ENCODE peak calls at places on chromosomes 12 and 14, in four cellular contexts. I is IMR-90, W is psoas muscle, V is left lung. K is an unnamed sample.

GRCh38 chr14:75399819-75400678 is 27.8 kb upstream of the JDP2 start:
- DNase-seq in I (no peak), W (peak; percentile 96), V (peak; percentile 91), K (peak; percentile 86)

GRCh38 chr14:66595394-66595793 is 87.4 kb downstream of the GPHN start:
- DNase-seq in I (no peak), W (no peak), V (peak; percentile 31), K (no peak)

GRCh38 chr12:113299619-113300237 is 35.2 kb downstream of the SLC8B1 start:
- DNase-seq in I (peak; percentile 73), W (peak; percentile 78), V (peak; percentile 91), K (peak; percentile 70)

GRCh38 chr12:58601529-58601928 is 318.8 kb downstream of the LRIG3 start:
- DNase-seq in I (no peak), W (no peak), V (no peak), K (no peak)

GRCh38 chr14:34220921-34221320 is 241.1 kb downstream of the SPTSSA start:
- DNase-seq in I (no peak), W (no peak), V (no peak), K (no peak)

GRCh38 chr12:15336772-15337553 is 14.7 kb downstream of the PTPRO start:
- DNase-seq in I (peak; percentile 53), W (no peak), V (no peak), K (no peak)

GRCh38 chr12:47828967-47829482 is 9.3 kb upstream of the HDAC7 start:
- DNase-seq in I (peak; percentile 59), W (peak; percentile 87), V (peak; percentile 89), K (peak; percentile 88)

GRCh38 chr14:66117600-66117999 is 368.6 kb upstream of the CCDC196 start:
- DNase-seq in I (peak; percentile 33), W (no peak), V (no peak), K (no peak)

GRCh38 chr14:105864651-105865265 is 338.4 kb downstream of the TMEM121 start:
- DNase-seq in I (no peak), W (no peak), V (peak; percentile 73), K (no peak)

GRCh38 chr14:56894591-56894991 is 84.3 kb upstream of the OTX2 start:
- DNase-seq in I (no peak), W (no peak), V (no peak), K (no peak)

GRCh38 chr12:131726-132465 is 65.3 kb downstream of the IQSEC3 start:
- DNase-seq in I (no peak), W (no peak), V (peak; percentile 39), K (no peak)

GRCh38 chr12:1628671-1629337 is at the start of gene WNT5B:
- DNase-seq in I (no peak), W (no peak), V (no peak), K (no peak)

GRCh38 chr14:93587330-93587729 is 156.6 kb downstream of the UNC79 start:
- DNase-seq in I (no peak), W (no peak), V (no peak), K (no peak)

GRCh38 chr12:63930971-63931370 is 86.5 kb downstream of the SRGAP1 start:
- DNase-seq in I (peak; percentile 72), W (no peak), V (no peak), K (no peak)

GRCh38 chr12:53972152-53972702 is 699 bp upstream of the HOXC11 start:
- DNase-seq in I (no peak), W (peak; percentile 44), V (no peak), K (no peak)

GRCh38 chr12:29033519-29033918 is 115.6 kb upstream of the FAR2 start:
- DNase-seq in I (no peak), W (no peak), V (no peak), K (no peak)

GRCh38 chr12:39574785-39575497 is 44.7 kb downstream of the ABCD2 start:
- DNase-seq in I (no peak), W (no peak), V (no peak), K (no peak)

GRCh38 chr14:91985008-91985407 is 37.5 kb upstream of the FBLN5 start:
- DNase-seq in I (peak; percentile 80), W (no peak), V (no peak), K (no peak)

GRCh38 chr14:68583527-68584275 is 209.2 kb downstream of the ZFP36L1 start:
- DNase-seq in I (no peak), W (peak; percentile 86), V (no peak), K (no peak)

GRCh38 chr14:76091036-76091435 is 60.7 kb upstream of the GPATCH2L start:
- DNase-seq in I (no peak), W (peak; percentile 89), V (no peak), K (peak; percentile 45)

GRCh38 chr12:92519284-92519683 is 183.5 kb upstream of the PLEKHG7 start:
- DNase-seq in I (no peak), W (no peak), V (no peak), K (no peak)

GRCh38 chr12:57760347-57760982 is 5.6 kb downstream of the MARCHF9 start:
- DNase-seq in I (no peak), W (no peak), V (no peak), K (no peak)

GRCh38 chr12:78966926-78967325 is 102.4 kb downstream of the SYT1 start:
- DNase-seq in I (no peak), W (no peak), V (no peak), K (no peak)

GRCh38 chr12:70660002-70660604 is 22.9 kb upstream of the PTPRB start:
- DNase-seq in I (no peak), W (no peak), V (no peak), K (no peak)
- H3K27ac ChIP-seq in I (no peak overlapping the region), W (no peak overlapping the region), V (no peak overlapping the region), K (peak overlapping the region; percentile 62)

DNA sequence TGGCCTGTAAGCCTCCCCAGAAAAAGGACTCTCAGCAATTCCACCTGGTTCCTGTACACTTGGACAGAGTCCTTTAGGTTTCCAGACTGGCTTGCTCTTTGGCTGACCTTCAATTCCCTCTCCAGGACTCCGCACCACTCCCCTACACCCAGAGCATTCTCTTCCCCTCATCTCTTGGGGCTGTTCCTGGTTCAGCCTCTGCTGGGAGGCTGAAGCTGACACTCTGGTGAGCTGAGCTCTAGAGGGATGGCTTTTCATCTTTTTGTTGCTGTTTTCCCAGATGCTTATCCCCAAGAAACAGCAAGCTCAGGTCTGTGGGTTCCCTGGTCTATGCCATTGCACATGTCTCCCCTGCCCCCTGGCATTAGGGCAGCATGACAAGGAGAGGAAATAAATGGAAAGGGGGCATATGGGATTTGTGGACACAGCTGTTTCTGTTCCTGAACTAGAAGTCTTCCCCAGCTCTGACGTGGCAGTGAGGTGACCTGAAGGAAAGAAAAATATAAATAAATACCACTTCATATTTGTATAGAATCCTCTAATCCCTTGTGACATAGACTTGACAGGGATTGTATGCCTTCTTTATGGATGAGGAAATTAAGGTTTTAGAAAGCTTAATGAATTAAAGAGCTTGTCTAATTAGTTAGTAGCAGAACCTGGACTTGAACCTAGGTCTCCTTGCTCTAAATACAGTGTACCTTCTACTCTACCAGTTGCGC is 1.4 kb downstream of the RNASE7 start:
- DNase-seq in I (no peak), W (no peak), V (no peak), K (no peak)
- H3K4me1 ChIP-seq in I (peaks cover 2% of the 10 kb centered on the region), W (peaks cover 73% of the 10 kb centered on the region), V (peaks cover 30% of the 10 kb centered on the region), K (peaks cover 44% of the 10 kb centered on the region)

GRCh38 chr12:65277994-65278575 is 398 bp upstream of the MSRB3 start:
- DNase-seq in I (no peak), W (no peak), V (no peak), K (no peak)
- H3K27ac ChIP-seq in I (peak overlapping the region; percentile 100), W (peak overlapping the region; percentile 93), V (no peak overlapping the region), K (peak overlapping the region; percentile 90)

GRCh38 chr12:26937863-26938659 is at the start of the genes FGFR1OP2 and INTS13:
- DNase-seq in I (peak; percentile 99), W (peak; percentile 100), V (peak; percentile 99), K (peak; percentile 99)

GRCh38 chr12:26937443-26937862 is 328 bp downstream of the INTS13 start:
- DNase-seq in I (no peak), W (no peak), V (no peak), K (no peak)

GRCh38 chr12:26939953-26940352 is 1.7 kb downstream of the FGFR1OP2 start:
- DNase-seq in I (no peak), W (no peak), V (no peak), K (no peak)

GRCh38 chr12:26939192-26939832 is 1.0 kb downstream of the FGFR1OP2 start:
- DNase-seq in I (peak; percentile 31), W (no peak), V (no peak), K (no peak)

GRCh38 chr12:26938660-26939185 is 453 bp downstream of the FGFR1OP2 start:
- DNase-seq in I (no peak), W (no peak), V (peak; percentile 90), K (no peak)
- H3K4me1 ChIP-seq in I (peaks cover 2% of the 10 kb centered on the region), W (peaks cover 53% of the 10 kb centered on the region), V (peaks cover 64% of the 10 kb centered on the region), K (peaks cover 78% of the 10 kb centered on the region)

DNA sequence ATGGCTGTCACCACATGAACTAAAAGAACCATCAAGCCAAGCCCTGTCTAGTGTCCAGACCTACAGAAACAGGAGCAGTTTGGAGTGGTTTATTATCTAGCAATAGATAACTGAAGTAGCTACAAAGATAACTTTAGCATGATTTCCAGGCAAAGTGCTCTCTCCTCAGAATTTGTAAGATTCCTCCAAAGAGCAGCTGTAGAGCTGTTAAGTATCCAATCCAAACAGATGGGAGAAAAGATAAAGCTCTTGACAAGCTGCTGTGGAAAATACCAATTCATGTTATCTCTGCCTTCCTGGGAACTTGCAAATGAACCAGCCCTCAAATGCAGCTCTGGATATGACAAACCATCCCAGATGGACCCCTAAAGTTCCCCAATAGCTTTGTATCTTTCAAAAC is 78.9 kb upstream of the RESF1 start:
- DNase-seq in I (no peak), W (no peak), V (no peak), K (no peak)
- H3K27ac ChIP-seq in I (no peak overlapping the region), W (no peak overlapping the region), V (no peak overlapping the region), K (no peak overlapping the region)

GRCh38 chr12:131605304-131605829 is 105.5 kb upstream of the SFSWAP start:
- DNase-seq in I (no peak), W (no peak), V (no peak), K (no peak)

GRCh38 chr12:131604859-131605258 is 106.0 kb upstream of the SFSWAP start:
- DNase-seq in I (no peak), W (no peak), V (no peak), K (no peak)

GRCh38 chr12:131607658-131608447 is 103.0 kb upstream of the SFSWAP start:
- DNase-seq in I (no peak), W (no peak), V (no peak), K (no peak)

GRCh38 chr12:131604146-131604844 is 106.6 kb upstream of the SFSWAP start:
- DNase-seq in I (no peak), W (no peak), V (peak; percentile 74), K (no peak)

GRCh38 chr12:131606218-131606899 is 104.5 kb upstream of the SFSWAP start:
- DNase-seq in I (no peak), W (no peak), V (no peak), K (no peak)
- H3K4me1 ChIP-seq in I (no peaks in the 10 kb centered on the region), W (no peaks in the 10 kb centered on the region), V (peaks cover 41% of the 10 kb centered on the region), K (no peaks in the 10 kb centered on the region)

GRCh38 chr12:119694111-119694510 is 26.2 kb downstream of the PRKAB1 start:
- DNase-seq in I (no peak), W (no peak), V (no peak), K (no peak)
- H3K27ac ChIP-seq in I (no peak overlapping the region), W (no peak overlapping the region), V (no peak overlapping the region), K (no peak overlapping the region)